ENCODE peak calls at places on chromosomes 4 and X, in ten cellular contexts. U is ovary, P is A549, B is upper lobe of left lung, A is stomach, Q is tibial nerve, E is K562, C is transverse colon, F is SK-N-SH, D is suprapubic skin. N is an unnamed sample.

GRCh38 chrX:133399411-133399810 is 15.9 kb downstream of the GPC4 start:
- DNase-seq in A (no peak), F (no peak), D (no peak), Q (no peak), E (peak; percentile 11), P (no peak), C (no peak), B (no peak), U (no peak), N (no peak)

GRCh38 chr4:16686195-16686594 is 212.2 kb downstream of the LDB2 start:
- DNase-seq in P (no peak), A (no peak), U (no peak), D (no peak), Q (no peak), F (no peak), B (no peak), E (no peak), C (no peak), N (no peak)

GRCh38 chr4:187268940-187269339 is 545.3 kb upstream of the FAT1 start:
- DNase-seq in P (no peak), A (no peak), U (no peak), F (no peak), E (no peak), C (no peak), Q (no peak), B (no peak), D (no peak), N (no peak)

GRCh38 chr4:74671074-74671698 is 123.1 kb downstream of the BTC start:
- DNase-seq in P (peak; percentile 84), F (peak; percentile 7), Q (no peak), D (no peak), A (peak; percentile 46), U (no peak), E (peak; percentile 61), B (no peak), C (peak; percentile 61), N (no peak)

GRCh38 chrX:153598541-153599191 is at the start of gene CCNQ:
- DNase-seq in C (peak; percentile 36), E (peak; percentile 25), D (no peak), P (peak; percentile 32), Q (no peak), B (peak; percentile 87), A (peak; percentile 30), F (peak; percentile 57), U (peak; percentile 52), N (no peak)

GRCh38 chrX:137550561-137551305 is 15.2 kb upstream of the ZIC3 start:
- DNase-seq in F (no peak), C (no peak), Q (no peak), D (no peak), B (peak; percentile 49), A (no peak), U (no peak), E (no peak), P (no peak), N (no peak)

GRCh38 chr4:150896513-150896912 is 118.6 kb downstream of the LRBA start:
- DNase-seq in Q (no peak), P (no peak), E (no peak), U (no peak), D (no peak), C (no peak), F (no peak), A (no peak), B (no peak), N (no peak)

GRCh38 chr4:4860803-4861591 is 1.5 kb downstream of the MSX1 start:
- DNase-seq in U (no peak), P (no peak), E (no peak), B (peak; percentile 86), A (no peak), D (no peak), F (peak; percentile 62), Q (no peak), C (no peak), N (no peak)

GRCh38 chr4:161919442-161920220 is 244.2 kb downstream of the FSTL5 start:
- DNase-seq in B (no peak), E (no peak), Q (no peak), P (no peak), A (no peak), C (no peak), U (no peak), D (no peak), F (no peak), N (no peak)

GRCh38 chr4:104616401-104616820 is 121.7 kb upstream of the CXXC4 start:
- DNase-seq in U (no peak), Q (no peak), B (no peak), E (no peak), P (no peak), F (no peak), A (no peak), D (no peak), C (no peak), N (no peak)

DNA sequence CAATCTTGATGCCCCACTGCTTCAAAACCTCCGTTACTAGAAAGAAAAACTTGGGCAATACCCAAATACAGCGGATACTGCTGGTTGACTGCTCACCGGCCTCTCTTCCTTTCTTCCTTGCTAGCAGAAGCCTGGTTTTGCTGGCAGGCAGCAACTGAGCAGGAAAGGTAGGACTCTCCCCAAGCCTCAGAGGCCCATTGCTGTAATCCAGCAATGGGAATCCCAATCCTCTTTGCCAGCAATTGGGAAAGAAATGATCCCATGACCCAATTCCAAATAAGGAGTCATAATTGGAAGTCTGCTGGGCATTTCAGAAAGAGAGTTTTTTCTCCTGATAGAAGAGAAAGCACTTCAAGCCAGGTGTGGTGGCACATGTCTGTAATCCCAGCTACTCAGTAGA is 394.5 kb downstream of the BCOR start:
- DNase-seq in D (no peak), P (no peak), Q (peak; percentile 19), F (no peak), B (no peak), U (no peak), A (no peak), C (no peak), E (no peak), N (no peak)
- TF ChIP-seq EP300 in D (no peak), P (no peak), Q (no peak), F (no peak), B (no peak), U (no peak), A (no peak), C (no peak), E (no peak), N (no peak)

GRCh38 chr4:158496030-158496741 is 25.5 kb upstream of the RXFP1 start:
- DNase-seq in D (no peak), Q (no peak), P (peak; percentile 15), B (no peak), A (peak; percentile 44), C (peak; percentile 43), U (no peak), F (peak; percentile 21), E (peak; percentile 44), N (no peak)
- TF ChIP-seq EP300 in D (no peak), Q (no peak), P (no peak), B (no peak), A (no peak), C (no peak), U (no peak), F (no peak), E (no peak), N (no peak)

GRCh38 chrX:38048886-38049285 is 42.5 kb downstream of the SYTL5 start:
- DNase-seq in Q (no peak), F (no peak), C (no peak), D (no peak), B (no peak), E (no peak), P (no peak), U (no peak), A (no peak), N (no peak)

GRCh38 chrX:38044682-38045081 is 38.3 kb downstream of the SYTL5 start:
- DNase-seq in F (no peak), C (no peak), P (no peak), Q (no peak), U (no peak), E (no peak), B (no peak), D (no peak), A (no peak), N (no peak)

GRCh38 chrX:38041237-38041636 is 34.9 kb downstream of the SYTL5 start:
- DNase-seq in P (no peak), E (no peak), B (no peak), A (no peak), U (no peak), D (no peak), C (no peak), Q (no peak), F (no peak), N (no peak)

GRCh38 chrX:38050806-38051205 is 44.5 kb downstream of the SYTL5 start:
- DNase-seq in A (no peak), D (no peak), Q (no peak), F (no peak), P (no peak), U (no peak), E (no peak), C (no peak), B (no peak), N (no peak)

DNA sequence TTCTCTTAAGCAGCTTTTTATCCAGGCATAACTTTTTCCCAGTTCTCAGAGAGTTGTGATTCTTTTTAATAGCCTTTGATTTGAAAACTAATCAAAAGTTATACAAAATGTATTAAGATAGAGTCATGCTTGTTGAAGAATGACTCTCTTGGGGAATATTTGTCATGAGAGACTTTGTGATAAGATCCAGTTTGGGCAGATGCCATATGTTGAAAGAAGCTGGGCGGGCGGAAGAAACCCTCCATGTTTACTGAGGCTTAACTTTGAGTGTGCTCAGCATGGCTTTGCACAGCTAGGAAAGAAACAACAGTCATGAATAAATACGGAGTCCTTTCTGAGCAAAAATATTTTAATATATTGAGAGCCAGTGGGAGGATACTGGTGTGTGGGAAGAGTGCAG is 39.3 kb downstream of the SYTL5 start:
- DNase-seq in P (peak; percentile 11), E (no peak), A (peak; percentile 51), U (no peak), Q (no peak), D (no peak), F (no peak), B (no peak), C (no peak), N (no peak)
- TF ChIP-seq EP300 in P (no peak), E (no peak), A (no peak), U (no peak), Q (no peak), D (no peak), F (no peak), B (no peak), C (no peak), N (no peak)

GRCh38 chr4:52919451-52919850 is 57.3 kb downstream of the RASL11B start:
- DNase-seq in U (no peak), F (no peak), P (no peak), D (no peak), Q (no peak), C (no peak), E (no peak), A (no peak), B (no peak), N (no peak)

GRCh38 chr4:52915730-52916129 is 53.6 kb downstream of the RASL11B start:
- DNase-seq in D (no peak), A (peak; percentile 50), P (no peak), E (no peak), B (no peak), F (no peak), U (no peak), Q (no peak), C (no peak), N (no peak)

GRCh38 chr4:52915131-52915645 is 53.1 kb downstream of the RASL11B start:
- DNase-seq in B (no peak), D (no peak), A (no peak), Q (no peak), E (no peak), U (no peak), C (no peak), F (no peak), P (no peak), N (no peak)

GRCh38 chr4:52914051-52914605 is 52.0 kb downstream of the RASL11B start:
- DNase-seq in D (no peak), B (no peak), A (no peak), P (no peak), Q (no peak), C (no peak), F (no peak), E (no peak), U (peak; percentile 35), N (no peak)

GRCh38 chr4:52917836-52918235 is 55.7 kb downstream of the RASL11B start:
- DNase-seq in P (no peak), A (no peak), D (no peak), Q (no peak), C (no peak), E (no peak), F (no peak), U (no peak), B (no peak), N (no peak)
- TF ChIP-seq EP300 in P (no peak), A (no peak), D (no peak), Q (no peak), C (no peak), E (no peak), F (no peak), U (no peak), B (no peak), N (no peak)

N was measured in sigmoid colon.